ENCODE peak calls at places on chromosome 4, in four cellular contexts. O is fibroblast of lung, Q is neural progenitor cell, P is OCI-LY7. W is an unnamed sample.

GRCh38 chr4:141807501-141807900 is 171.1 kb downstream of the IL15 start:
- DNase-seq in P (no peak), Q (no peak), O (peak; percentile 42), W (no peak)

GRCh38 chr4:150515135-150515534 is 66.8 kb upstream of the MAB21L2 start:
- DNase-seq in O (peak; percentile 14), Q (no peak), P (no peak), W (no peak)

GRCh38 chr4:108592674-108592986 is 27.7 kb upstream of the RPL34 start:
- DNase-seq in O (no peak), P (no peak), Q (no peak), W (no peak)

GRCh38 chr4:176422031-176422430 is 102.3 kb downstream of the SPCS3 start:
- DNase-seq in O (peak; percentile 26), P (no peak), Q (no peak), W (no peak)

GRCh38 chr4:1501754-1502500 is 95.7 kb upstream of the NKX1-1 start:
- DNase-seq in Q (no peak), O (no peak), P (no peak), W (peak; percentile 66)

GRCh38 chr4:52102587-52102986 is 51.5 kb downstream of the SPATA18 start:
- DNase-seq in O (no peak), P (no peak), Q (no peak), W (no peak)

GRCh38 chr4:3879681-3880594 is 113.8 kb downstream of the ADRA2C start:
- DNase-seq in Q (no peak), P (no peak), O (no peak), W (peak; percentile 72)

GRCh38 chr4:37793562-37793961 is 32.9 kb upstream of the PGM2 start:
- DNase-seq in P (peak; percentile 39), Q (peak; percentile 17), O (peak; percentile 28), W (no peak)

GRCh38 chr4:89221175-89221867 is 86.3 kb downstream of the GPRIN3 start:
- DNase-seq in Q (no peak), P (no peak), O (peak; percentile 77), W (no peak)

DNA sequence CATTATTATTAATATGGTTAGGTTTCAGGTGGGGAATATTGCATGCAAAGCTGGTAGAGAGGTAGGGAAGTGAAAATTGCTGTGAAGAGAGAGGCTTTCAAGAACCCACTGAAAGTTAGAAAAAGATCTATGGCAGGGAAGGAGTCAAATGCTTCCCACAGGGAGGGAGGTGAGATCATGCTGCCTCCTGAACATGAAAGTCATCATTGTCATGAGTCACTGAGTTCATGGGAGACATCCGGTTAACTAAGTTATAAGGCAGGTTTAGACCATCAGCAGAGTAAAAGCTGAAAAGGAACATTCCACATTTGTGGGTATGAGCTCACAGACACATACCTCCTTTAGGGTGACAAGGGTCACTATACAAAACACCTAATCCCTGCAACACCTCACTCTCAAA is 16.2 kb downstream of the GATB start:
- DNase-seq in P (no peak), Q (no peak), O (peak; percentile 68), W (peak; percentile 93)
- H3K4me2 ChIP-seq in P (no peak overlapping the region), Q (no peak overlapping the region), O (peak overlapping the region; percentile 29), W (peak overlapping the region; percentile 12)

DNA sequence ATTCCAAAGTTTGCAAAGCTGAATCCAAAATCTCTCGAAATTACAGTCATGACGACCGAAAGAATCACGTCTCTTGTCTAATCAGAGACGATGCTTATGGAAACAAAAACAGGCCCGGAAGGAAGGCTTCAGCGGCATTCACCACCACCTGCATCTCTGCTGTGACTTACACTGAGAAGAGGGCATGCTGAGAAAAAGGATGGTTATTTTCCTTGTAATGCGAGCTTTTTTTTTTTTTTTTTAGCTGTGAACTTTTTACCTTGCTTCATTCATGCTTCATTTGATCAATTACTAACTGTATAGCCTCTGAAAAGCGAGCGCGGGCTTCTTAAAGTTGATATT is 209.2 kb downstream of the SOWAHB start:
- DNase-seq in P (no peak), O (no peak), Q (peak; percentile 42), W (no peak)
- H3K4me2 ChIP-seq in P (no peak overlapping the region), O (peak overlapping the region; percentile 33), Q (peak overlapping the region; percentile 96), W (peak overlapping the region; percentile 95)

DNA sequence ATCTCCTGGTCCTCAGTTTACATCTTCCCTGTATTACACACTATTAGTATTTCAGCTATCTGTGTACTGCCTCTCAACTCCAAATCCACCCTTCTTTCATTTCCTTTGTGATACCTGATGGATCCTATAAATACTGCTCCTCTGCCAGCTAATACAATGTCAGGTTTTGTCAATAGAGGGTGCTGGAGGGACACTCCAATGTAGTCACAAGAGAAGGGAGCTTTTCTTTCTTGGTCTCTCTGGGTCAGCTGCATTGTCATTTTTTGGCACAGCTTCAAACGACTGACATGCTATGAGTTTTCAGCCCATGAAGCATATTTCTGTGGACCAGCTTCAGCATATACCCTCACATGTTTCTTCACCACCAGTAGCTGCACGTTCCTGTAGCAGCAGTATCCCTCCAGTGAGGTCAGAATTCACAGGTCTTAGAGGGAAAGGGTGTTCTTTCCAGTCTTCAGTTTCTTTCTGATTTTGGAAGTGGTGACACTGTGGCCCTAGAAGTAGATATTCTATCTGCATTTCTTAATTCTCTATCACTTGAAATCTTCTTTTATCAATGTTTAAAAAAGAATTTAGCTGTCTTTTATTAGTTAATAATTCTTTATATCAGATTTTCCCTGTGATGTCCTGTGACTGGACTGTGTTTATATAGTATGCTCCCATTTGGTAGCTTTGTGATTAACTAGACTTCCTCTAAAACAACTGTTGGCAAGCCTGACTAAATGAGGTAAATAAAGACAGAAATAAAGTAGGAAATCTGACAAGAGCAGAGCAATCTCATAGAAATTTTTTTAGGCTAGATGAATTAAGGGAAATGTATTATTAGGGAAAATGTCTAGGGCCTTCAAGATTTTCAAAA is 60.6 kb downstream of the GABRA2 start:
- DNase-seq in Q (peak; percentile 78), O (peak; percentile 61), P (peak; percentile 13), W (no peak)
- H3K4me2 ChIP-seq in Q (no peak overlapping the region), O (no peak overlapping the region), P (no peak overlapping the region), W (no peak overlapping the region)

GRCh38 chr4:184955116-184955515 is 63.2 kb upstream of the HELT start:
- DNase-seq in Q (no peak), P (no peak), O (no peak), W (no peak)

GRCh38 chr4:184953421-184953820 is 64.9 kb upstream of the HELT start:
- DNase-seq in O (no peak), Q (no peak), P (no peak), W (no peak)

GRCh38 chr4:184952522-184952921 is 65.8 kb upstream of the HELT start:
- DNase-seq in P (no peak), Q (no peak), O (no peak), W (no peak)

GRCh38 chr4:184954482-184954881 is 63.8 kb upstream of the HELT start:
- DNase-seq in O (no peak), Q (no peak), P (no peak), W (no peak)

DNA sequence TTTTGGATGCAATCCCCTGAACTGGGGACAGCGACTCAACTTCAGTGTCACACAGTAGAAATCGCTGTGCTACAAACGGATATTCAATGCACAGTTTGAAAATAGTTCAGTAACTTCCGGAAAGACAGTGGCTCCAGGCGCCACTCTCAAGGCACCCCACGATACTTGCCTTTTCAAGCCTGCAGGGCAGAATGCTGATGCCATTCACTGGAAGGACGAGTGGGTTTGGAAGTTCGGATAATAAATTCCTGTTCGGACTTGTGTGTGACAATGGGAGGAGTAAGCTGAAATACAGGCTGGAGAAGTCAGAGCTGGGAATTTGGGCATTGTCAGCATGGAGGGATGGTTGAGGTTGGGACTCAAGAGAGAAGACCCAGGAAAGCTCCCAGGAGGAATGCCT is 64.3 kb upstream of the HELT start:
- DNase-seq in P (no peak), Q (no peak), O (no peak), W (no peak)
- H3K4me2 ChIP-seq in P (no peak overlapping the region), Q (no peak overlapping the region), O (no peak overlapping the region), W (no peak overlapping the region)

GRCh38 chr4:118278473-118279274 is 74.1 kb downstream of the PRSS12 start:
- DNase-seq in P (peak; percentile 94), O (peak; percentile 93), Q (peak; percentile 94), W (peak; percentile 95)

GRCh38 chr4:118281611-118282442 is 71.0 kb downstream of the PRSS12 start:
- DNase-seq in O (peak; percentile 53), P (no peak), Q (peak; percentile 43), W (no peak)

GRCh38 chr4:118279328-118279727 is 73.5 kb downstream of the PRSS12 start:
- DNase-seq in Q (no peak), P (peak; percentile 16), O (no peak), W (no peak)

GRCh38 chr4:118280501-118281218 is 72.1 kb downstream of the PRSS12 start:
- DNase-seq in O (peak; percentile 85), P (peak; percentile 65), Q (peak; percentile 70), W (no peak)

DNA sequence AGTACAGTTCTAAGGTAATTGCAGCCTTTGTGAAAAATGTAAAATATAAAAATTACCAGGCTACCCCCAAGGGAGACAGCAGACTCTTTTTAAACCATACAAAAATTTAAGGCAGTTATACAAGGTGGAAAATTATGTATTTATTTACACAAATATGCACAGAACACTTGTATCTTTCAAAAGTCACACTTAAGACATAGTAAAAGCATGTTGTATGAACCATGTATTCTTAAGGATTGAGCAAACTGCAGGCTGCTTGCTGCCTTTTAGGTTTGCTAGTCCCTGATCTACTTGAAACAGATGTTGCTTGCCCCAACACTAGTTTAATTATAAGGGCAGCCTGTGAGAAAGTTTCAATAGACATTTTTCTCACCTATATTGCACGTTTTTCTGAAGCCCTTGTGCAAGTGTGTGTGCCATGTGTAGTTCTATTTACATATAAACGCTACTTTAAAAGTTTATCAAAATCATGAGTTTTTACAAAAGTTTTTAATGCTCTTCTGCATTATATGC is 72.8 kb downstream of the PRSS12 start:
- DNase-seq in P (peak; percentile 23), Q (no peak), O (peak; percentile 23), W (no peak)
- H3K4me2 ChIP-seq in P (peak overlapping the region; percentile 86), Q (peak overlapping the region; percentile 84), O (peak overlapping the region; percentile 83), W (peak overlapping the region; percentile 84)

DNA sequence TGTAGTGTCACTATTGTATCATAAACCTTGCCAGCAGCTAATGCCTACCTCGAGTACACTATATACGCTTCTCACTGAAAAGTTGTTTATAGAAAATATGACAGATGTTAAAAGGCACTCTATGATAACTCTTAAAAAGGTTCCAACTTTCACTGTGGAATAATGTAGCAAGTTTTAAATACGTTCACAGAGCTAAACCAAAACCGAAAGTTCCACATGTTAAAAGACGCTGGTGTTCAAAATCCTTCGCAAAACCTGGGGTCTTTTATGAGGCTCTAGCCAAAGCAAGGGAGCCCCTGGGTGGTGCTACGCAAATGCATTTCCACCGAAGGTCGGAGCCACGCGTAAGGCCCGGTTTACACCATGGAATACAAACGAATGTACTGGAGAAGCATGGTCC is 103.7 kb upstream of the TENM3 start:
- DNase-seq in Q (no peak), P (no peak), O (peak; percentile 55), W (peak; percentile 57)
- H3K4me2 ChIP-seq in Q (no peak overlapping the region), P (no peak overlapping the region), O (peak overlapping the region; percentile 62), W (peak overlapping the region; percentile 48)